ENCODE peak calls at places on chromosomes 3 and 15, in ten cellular contexts. L is NCI-H510A treated with DMSO at 0.1 percent for 48 hours; W is cerebellar nuclear complex; N is stromal cell of bone marrow; H is stimulated activated CD4-positive, alpha-beta T cell treated with anti-CD3 and anti-CD28 coated beads, Interleukin-15, amount 100 ng/mL, for 1 hour; U is stimulated activated CD8-positive, alpha-beta memory T cell treated with anti-CD3 and anti-CD28 coated beads, Interleukin-7, amount 100 ng/mL, for 24 hours; F is activated CD8-positive, alpha-beta memory T cell treated with anti-CD3 and anti-CD28 coated beads, Interleukin-2, amount 10 ng/mL, durations not matched to agents 7 days and 5 days; G is cardiac muscle cell; X is AG08396; O is activated naive CD4-positive, alpha-beta T cell treated with Interleukin-2 at 50 U/mL for 16 hours. P is an unnamed sample.

GRCh38 chr15:28974142-28974541 is 88.4 kb downstream of the APBA2 start:
- DNase-seq in N (no peak), U (no peak), O (no peak), X (no peak), G (no peak), L (no peak), F (peak; percentile 84), W (no peak), H (no peak), P (no peak)

GRCh38 chr3:50433954-50434353 is 69.5 kb downstream of the CACNA2D2 start:
- DNase-seq in G (no peak), X (no peak), U (no peak), F (no peak), L (no peak), O (no peak), W (no peak), N (no peak), H (no peak), P (no peak)

GRCh38 chr3:100463002-100463401 is 29.4 kb upstream of the TMEM45A start:
- DNase-seq in N (peak; percentile 68), X (peak; percentile 70), G (peak; percentile 85), H (no peak), F (no peak), O (no peak), L (peak; percentile 37), W (no peak), U (no peak), P (no peak)

GRCh38 chr15:43410572-43411214 is 39.8 kb downstream of the TUBGCP4 start:
- DNase-seq in L (no peak), N (peak; percentile 17), X (peak; percentile 16), H (no peak), G (peak; percentile 66), W (no peak), U (no peak), O (no peak), F (no peak), P (no peak)

GRCh38 chr15:57591822-57592367 is at the start of gene MYZAP:
- DNase-seq in N (no peak), U (no peak), O (peak; percentile 44), L (no peak), F (no peak), W (no peak), H (peak; percentile 54), G (peak; percentile 22), X (peak; percentile 80), P (peak; percentile 39)

GRCh38 chr3:174202561-174202960 is 656.6 kb upstream of the NAALADL2 start:
- DNase-seq in G (no peak), H (no peak), N (no peak), X (no peak), U (no peak), W (no peak), O (no peak), L (no peak), F (no peak), P (no peak)

GRCh38 chr15:47750030-47750739 is 32.9 kb downstream of the SEMA6D start:
- DNase-seq in G (peak; percentile 57), F (no peak), H (no peak), L (no peak), O (no peak), X (peak; percentile 75), N (peak; percentile 70), U (no peak), W (no peak), P (no peak)

GRCh38 chr15:92087211-92087610 is 233.7 kb downstream of the SLCO3A1 start:
- DNase-seq in G (no peak), O (no peak), H (no peak), X (no peak), N (no peak), U (no peak), F (no peak), L (no peak), W (no peak), P (no peak)

GRCh38 chr3:64023187-64023860 is at the start of gene PSMD6:
- DNase-seq in W (peak; percentile 40), G (peak; percentile 89), U (peak; percentile 94), N (peak; percentile 59), X (peak; percentile 93), L (peak; percentile 52), H (peak; percentile 97), F (peak; percentile 92), O (peak; percentile 95), P (peak; percentile 94)

GRCh38 chr3:64730651-64731050 is 42.9 kb upstream of the ADAMTS9 start:
- DNase-seq in O (no peak), L (no peak), U (no peak), F (no peak), G (peak; percentile 24), N (no peak), H (no peak), W (no peak), X (no peak), P (no peak)

GRCh38 chr3:54819926-54820325 is 107.9 kb downstream of the LRTM1 start:
- DNase-seq in X (no peak), H (no peak), N (no peak), U (no peak), L (no peak), G (no peak), F (no peak), O (no peak), W (no peak), P (no peak)

GRCh38 chr3:126343675-126344074 is 13.5 kb downstream of the KLF15 start:
- DNase-seq in F (no peak), G (no peak), N (no peak), U (no peak), W (no peak), O (no peak), L (no peak), X (no peak), H (no peak), P (no peak)

GRCh38 chr3:78847603-78848002 is 920.2 kb downstream of the ROBO1 start:
- DNase-seq in O (no peak), N (no peak), H (no peak), F (no peak), G (no peak), W (no peak), X (no peak), L (no peak), U (no peak), P (no peak)

GRCh38 chr3:49098429-49098828 is 4.6 kb upstream of the QRICH1 start:
- DNase-seq in X (no peak), O (no peak), H (no peak), G (peak; percentile 17), W (no peak), U (no peak), N (no peak), L (no peak), F (no peak), P (no peak)

GRCh38 chr3:82100378-82100777 is 338.9 kb upstream of the GBE1 start:
- DNase-seq in U (no peak), N (no peak), O (no peak), G (no peak), F (no peak), X (no peak), H (no peak), L (no peak), W (no peak), P (no peak)

P was measured in CD4-positive, CD25-positive, alpha-beta regulatory T cell.